ENCODE peak calls at places on chromosomes 1 and 21, in six cellular contexts. One of them, this sample, is unnamed.

GRCh38 chr1:165539306-165539705 is 4.5 kb upstream of the LRRC52 start:
- DNase-seq in nephron progenitor cell: no peak
- DNase-seq in Jurkat, Clone E6-1: no peak
- DNase-seq in sigmoid colon: no peak
- DNase-seq in AG04450: no peak
- DNase-seq in B cell: no peak
- DNase-seq in this sample: no peak

GRCh38 chr1:154418898-154419619 is 13.9 kb downstream of the IL6R start:
- DNase-seq in B cell: no peak
- DNase-seq in sigmoid colon: no peak
- DNase-seq in AG04450: no peak
- DNase-seq in nephron progenitor cell: no peak
- DNase-seq in Jurkat, Clone E6-1: no peak
- DNase-seq in this sample: no peak

GRCh38 chr21:34100337-34100736 is 27.0 kb downstream of the MRPS6 start:
- DNase-seq in Jurkat, Clone E6-1: no peak
- DNase-seq in nephron progenitor cell: no peak
- DNase-seq in B cell: no peak
- DNase-seq in AG04450: no peak
- DNase-seq in sigmoid colon: no peak
- DNase-seq in this sample: no peak

GRCh38 chr1:15501208-15502032 is 22.6 kb downstream of the CASP9 start:
- DNase-seq in B cell: peak
- DNase-seq in nephron progenitor cell: peak
- DNase-seq in Jurkat, Clone E6-1: no peak
- DNase-seq in AG04450: no peak
- DNase-seq in sigmoid colon: no peak
- DNase-seq in this sample: peak

GRCh38 chr1:232873412-232873811 is 68.2 kb downstream of the MAP10 start:
- DNase-seq in AG04450: no peak
- DNase-seq in B cell: no peak
- DNase-seq in Jurkat, Clone E6-1: no peak
- DNase-seq in nephron progenitor cell: no peak
- DNase-seq in sigmoid colon: no peak
- DNase-seq in this sample: no peak

GRCh38 chr21:35438643-35439404 is 389.7 kb upstream of the RUNX1 start:
- DNase-seq in Jurkat, Clone E6-1: no peak
- DNase-seq in AG04450: no peak
- DNase-seq in sigmoid colon: no peak
- DNase-seq in nephron progenitor cell: no peak
- DNase-seq in B cell: peak
- DNase-seq in this sample: no peak

GRCh38 chr1:177925006-177925405 is 44.9 kb downstream of the SEC16B start:
- DNase-seq in B cell: no peak
- DNase-seq in sigmoid colon: no peak
- DNase-seq in nephron progenitor cell: no peak
- DNase-seq in AG04450: peak
- DNase-seq in Jurkat, Clone E6-1: no peak
- DNase-seq in this sample: no peak

GRCh38 chr21:35202431-35202830 is 153.3 kb upstream of the RUNX1 start:
- DNase-seq in Jurkat, Clone E6-1: no peak
- DNase-seq in nephron progenitor cell: no peak
- DNase-seq in AG04450: no peak
- DNase-seq in sigmoid colon: no peak
- DNase-seq in B cell: no peak
- DNase-seq in this sample: no peak

GRCh38 chr1:176241385-176242015 is 34.4 kb upstream of the COP1 start:
- DNase-seq in Jurkat, Clone E6-1: no peak
- DNase-seq in B cell: no peak
- DNase-seq in nephron progenitor cell: no peak
- DNase-seq in sigmoid colon: no peak
- DNase-seq in AG04450: peak
- DNase-seq in this sample: no peak

GRCh38 chr1:23177438-23178380 is 9.1 kb upstream of the LUZP1 start:
- DNase-seq in Jurkat, Clone E6-1: peak
- DNase-seq in B cell: peak
- DNase-seq in AG04450: no peak
- DNase-seq in sigmoid colon: peak
- DNase-seq in nephron progenitor cell: peak
- DNase-seq in this sample: peak

This sample was measured in OCI-LY7.